ENCODE peak calls at places on chromosomes 3 and 15, in four cellular contexts. G is lung; P is T47D; R is stimulated activated CD8-positive, alpha-beta memory T cell treated with anti-CD3 and anti-CD28 coated beads, Interleukin-15, amount 100 ng/mL, for 24 hours. J is an unnamed sample.

GRCh38 chr3:192207661-192208060 is 519.7 kb downstream of the FGF12 start:
- DNase-seq in R (no peak), P (no peak), G (no peak), J (no peak)

GRCh38 chr15:89984421-89985010 is 16.6 kb upstream of the ZNF710 start:
- DNase-seq in R (no peak), P (no peak), G (no peak), J (no peak)

GRCh38 chr3:37996785-37997301 is 6.3 kb downstream of the VILL start:
- DNase-seq in R (peak; percentile 67), P (peak; percentile 83), G (peak; percentile 85), J (peak; percentile 80)

GRCh38 chr3:13506680-13507079 is 26.6 kb downstream of the HDAC11 start:
- DNase-seq in R (no peak), G (no peak), P (no peak), J (no peak)

GRCh38 chr3:174791161-174791560 is 68.0 kb upstream of the NAALADL2 start:
- DNase-seq in R (no peak), P (no peak), G (no peak), J (no peak)

GRCh38 chr15:83016906-83017305 is 5.5 kb upstream of the C15orf40 start:
- DNase-seq in G (no peak), P (no peak), R (no peak), J (no peak)

GRCh38 chr15:67992834-67993233 is 61.3 kb upstream of the PIAS1 start:
- DNase-seq in R (no peak), P (no peak), G (no peak), J (no peak)

GRCh38 chr3:98746882-98747281 is 16.3 kb upstream of the ST3GAL6 start:
- DNase-seq in G (no peak), R (no peak), P (no peak), J (no peak)

GRCh38 chr3:94101860-94102259 is 39.0 kb downstream of the NSUN3 start:
- DNase-seq in R (no peak), G (no peak), P (no peak), J (no peak)

GRCh38 chr3:11567516-11568467 is 75.9 kb downstream of the VGLL4 start:
- DNase-seq in P (no peak), G (no peak), R (no peak), J (no peak)

GRCh38 chr3:170942011-170942410 is 33.6 kb upstream of the EIF5A2 start:
- DNase-seq in G (no peak), P (no peak), R (no peak), J (no peak)

GRCh38 chr15:68208641-68209240 is 3.6 kb upstream of the CALML4 start:
- DNase-seq in G (no peak), P (no peak), R (no peak), J (no peak)

GRCh38 chr3:26145769-26146168 is 355.9 kb downstream of the OXSM start:
- DNase-seq in P (no peak), R (no peak), G (no peak), J (no peak)

GRCh38 chr3:139630532-139630931 is 47.2 kb downstream of the NMNAT3 start:
- DNase-seq in R (no peak), G (no peak), P (no peak), J (no peak)

J was measured in neural crest cell.